ENCODE peak calls at places on chromosomes 11 and 22, in nine cellular contexts. One of them, this sample, is unnamed.

GRCh38 chr11:69166186-69167115 is 10.7 kb downstream of the SMIM38 start:
- DNase-seq in neural progenitor cell: peak; percentile 34
- DNase-seq in aorta: peak; percentile 86
- DNase-seq in iPS DF 6.9: no peak
- DNase-seq in heart right ventricle: peak; percentile 65
- DNase-seq in PC-9: peak; percentile 52
- DNase-seq in pancreas: no peak
- DNase-seq in colonic mucosa: no peak
- DNase-seq in cardiac muscle cell: peak; percentile 78
- DNase-seq in this sample: peak; percentile 84

GRCh38 chr11:3753110-3753509 is 44.2 kb downstream of the NUP98 start:
- DNase-seq in heart right ventricle: no peak
- DNase-seq in pancreas: no peak
- DNase-seq in neural progenitor cell: no peak
- DNase-seq in aorta: no peak
- DNase-seq in cardiac muscle cell: no peak
- DNase-seq in PC-9: no peak
- DNase-seq in colonic mucosa: no peak
- DNase-seq in iPS DF 6.9: no peak
- DNase-seq in this sample: no peak

GRCh38 chr11:1005913-1006312 is 30.6 kb downstream of the MUC6 start:
- DNase-seq in neural progenitor cell: no peak
- DNase-seq in aorta: no peak
- DNase-seq in PC-9: no peak
- DNase-seq in cardiac muscle cell: no peak
- DNase-seq in heart right ventricle: no peak
- DNase-seq in pancreas: peak; percentile 86
- DNase-seq in iPS DF 6.9: no peak
- DNase-seq in colonic mucosa: no peak
- DNase-seq in this sample: no peak

GRCh38 chr22:44550666-44551491 is 52.8 kb upstream of the RTL6 start:
- DNase-seq in pancreas: peak; percentile 57
- DNase-seq in heart right ventricle: peak; percentile 29
- DNase-seq in iPS DF 6.9: no peak
- DNase-seq in PC-9: peak; percentile 80
- DNase-seq in aorta: no peak
- DNase-seq in neural progenitor cell: no peak
- DNase-seq in colonic mucosa: peak; percentile 63
- DNase-seq in cardiac muscle cell: peak; percentile 98
- DNase-seq in this sample: peak; percentile 96

GRCh38 chr11:332651-333480 is 12.2 kb upstream of the IFITM3 start:
- DNase-seq in pancreas: no peak
- DNase-seq in neural progenitor cell: no peak
- DNase-seq in cardiac muscle cell: no peak
- DNase-seq in PC-9: no peak
- DNase-seq in colonic mucosa: no peak
- DNase-seq in iPS DF 6.9: no peak
- DNase-seq in heart right ventricle: no peak
- DNase-seq in aorta: peak; percentile 57
- DNase-seq in this sample: no peak

GRCh38 chr11:44716256-44716655 is 10.5 kb upstream of the TSPAN18 start:
- DNase-seq in aorta: no peak
- DNase-seq in iPS DF 6.9: no peak
- DNase-seq in cardiac muscle cell: no peak
- DNase-seq in PC-9: no peak
- DNase-seq in heart right ventricle: no peak
- DNase-seq in neural progenitor cell: no peak
- DNase-seq in colonic mucosa: no peak
- DNase-seq in pancreas: no peak
- DNase-seq in this sample: no peak

GRCh38 chr11:8408151-8408930 is 144.7 kb upstream of the LMO1 start:
- DNase-seq in neural progenitor cell: no peak
- DNase-seq in pancreas: no peak
- DNase-seq in colonic mucosa: no peak
- DNase-seq in heart right ventricle: no peak
- DNase-seq in aorta: no peak
- DNase-seq in PC-9: no peak
- DNase-seq in iPS DF 6.9: no peak
- DNase-seq in cardiac muscle cell: no peak
- DNase-seq in this sample: no peak

GRCh38 chr11:121478895-121479281 is 26.1 kb upstream of the SORL1-AS1 start:
- DNase-seq in neural progenitor cell: peak; percentile 28
- DNase-seq in colonic mucosa: no peak
- DNase-seq in pancreas: no peak
- DNase-seq in aorta: no peak
- DNase-seq in heart right ventricle: no peak
- DNase-seq in iPS DF 6.9: no peak
- DNase-seq in PC-9: no peak
- DNase-seq in cardiac muscle cell: no peak
- DNase-seq in this sample: no peak

GRCh38 chr22:24810043-24810749 is 4.2 kb downstream of the SGSM1 start:
- DNase-seq in neural progenitor cell: peak; percentile 81
- DNase-seq in aorta: peak; percentile 81
- DNase-seq in colonic mucosa: no peak
- DNase-seq in cardiac muscle cell: peak; percentile 32
- DNase-seq in heart right ventricle: peak; percentile 22
- DNase-seq in PC-9: no peak
- DNase-seq in iPS DF 6.9: no peak
- DNase-seq in pancreas: no peak
- DNase-seq in this sample: no peak

GRCh38 chr22:19232620-19233019 is 54.1 kb upstream of the SLC25A1 start:
- DNase-seq in colonic mucosa: no peak
- DNase-seq in iPS DF 6.9: no peak
- DNase-seq in neural progenitor cell: no peak
- DNase-seq in pancreas: no peak
- DNase-seq in aorta: no peak
- DNase-seq in cardiac muscle cell: peak; percentile 44
- DNase-seq in heart right ventricle: no peak
- DNase-seq in PC-9: no peak
- DNase-seq in this sample: no peak

GRCh38 chr11:111353776-111354600 is 25.1 kb downstream of the POU2AF1 start:
- DNase-seq in PC-9: no peak
- DNase-seq in heart right ventricle: no peak
- DNase-seq in neural progenitor cell: no peak
- DNase-seq in pancreas: no peak
- DNase-seq in aorta: no peak
- DNase-seq in colonic mucosa: no peak
- DNase-seq in iPS DF 6.9: no peak
- DNase-seq in cardiac muscle cell: no peak
- DNase-seq in this sample: no peak

GRCh38 chr11:48538991-48539390 is 50.4 kb downstream of the OR4A47 start:
- DNase-seq in colonic mucosa: no peak
- DNase-seq in cardiac muscle cell: no peak
- DNase-seq in iPS DF 6.9: no peak
- DNase-seq in aorta: no peak
- DNase-seq in neural progenitor cell: no peak
- DNase-seq in pancreas: no peak
- DNase-seq in heart right ventricle: no peak
- DNase-seq in PC-9: no peak
- DNase-seq in this sample: no peak
- H3K9me3 ChIP-seq in colonic mucosa: no peaks in the 10 kb centered on the region
- H3K9me3 ChIP-seq in cardiac muscle cell: peaks cover 3% of the 10 kb centered on the region
- H3K9me3 ChIP-seq in iPS DF 6.9: peaks cover 4% of the 10 kb centered on the region
- H3K9me3 ChIP-seq in aorta: no peaks in the 10 kb centered on the region
- H3K9me3 ChIP-seq in neural progenitor cell: peaks cover 22% of the 10 kb centered on the region
- H3K9me3 ChIP-seq in pancreas: no peaks in the 10 kb centered on the region
- H3K9me3 ChIP-seq in heart right ventricle: no peaks in the 10 kb centered on the region
- H3K9me3 ChIP-seq in PC-9: no peaks in the 10 kb centered on the region
- H3K9me3 ChIP-seq in this sample: no peaks in the 10 kb centered on the region

GRCh38 chr22:22982616-22983015 is 87.7 kb upstream of the GNAZ start:
- DNase-seq in pancreas: no peak
- DNase-seq in neural progenitor cell: no peak
- DNase-seq in aorta: no peak
- DNase-seq in heart right ventricle: no peak
- DNase-seq in PC-9: no peak
- DNase-seq in iPS DF 6.9: no peak
- DNase-seq in cardiac muscle cell: no peak
- DNase-seq in colonic mucosa: no peak
- DNase-seq in this sample: no peak
- H3K9me3 ChIP-seq in pancreas: no peaks in the 10 kb centered on the region
- H3K9me3 ChIP-seq in neural progenitor cell: peaks cover 15% of the 10 kb centered on the region
- H3K9me3 ChIP-seq in aorta: no peaks in the 10 kb centered on the region
- H3K9me3 ChIP-seq in heart right ventricle: peaks cover 18% of the 10 kb centered on the region
- H3K9me3 ChIP-seq in PC-9: peaks cover 5% of the 10 kb centered on the region
- H3K9me3 ChIP-seq in iPS DF 6.9: peaks cover 7% of the 10 kb centered on the region
- H3K9me3 ChIP-seq in cardiac muscle cell: no peaks in the 10 kb centered on the region
- H3K9me3 ChIP-seq in colonic mucosa: no peaks in the 10 kb centered on the region
- H3K9me3 ChIP-seq in this sample: no peaks in the 10 kb centered on the region

DNA sequence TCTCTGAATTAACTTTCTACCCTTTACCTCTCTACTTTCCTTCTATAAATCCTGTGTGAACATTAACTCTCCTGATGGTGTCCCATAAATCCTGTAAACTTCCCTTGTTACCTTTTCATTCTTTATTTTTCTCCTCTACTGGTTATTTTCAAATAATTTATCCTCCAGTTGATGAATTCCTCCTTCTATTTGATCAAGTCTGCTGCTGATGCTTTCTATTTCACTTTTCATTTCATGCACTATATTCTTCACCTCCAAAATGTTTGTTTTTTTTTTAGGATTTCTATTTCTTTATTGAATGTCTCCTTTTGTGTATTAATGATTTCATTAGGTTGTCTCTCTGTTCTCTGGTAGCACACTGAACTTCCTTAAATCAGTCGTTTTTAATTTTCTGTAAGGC is 68.6 kb downstream of the KCNQ1OT1 start:
- DNase-seq in pancreas: no peak
- DNase-seq in neural progenitor cell: no peak
- DNase-seq in heart right ventricle: no peak
- DNase-seq in colonic mucosa: no peak
- DNase-seq in PC-9: no peak
- DNase-seq in cardiac muscle cell: no peak
- DNase-seq in iPS DF 6.9: no peak
- DNase-seq in aorta: no peak
- DNase-seq in this sample: no peak
- H3K9me3 ChIP-seq in pancreas: no peaks in the 10 kb centered on the region
- H3K9me3 ChIP-seq in neural progenitor cell: peaks cover 41% of the 10 kb centered on the region
- H3K9me3 ChIP-seq in heart right ventricle: peaks cover 65% of the 10 kb centered on the region
- H3K9me3 ChIP-seq in colonic mucosa: peaks cover 3% of the 10 kb centered on the region
- H3K9me3 ChIP-seq in PC-9: peaks cover 60% of the 10 kb centered on the region
- H3K9me3 ChIP-seq in cardiac muscle cell: no peaks in the 10 kb centered on the region
- H3K9me3 ChIP-seq in iPS DF 6.9: peaks cover 2% of the 10 kb centered on the region
- H3K9me3 ChIP-seq in aorta: no peaks in the 10 kb centered on the region
- H3K9me3 ChIP-seq in this sample: peaks cover 2% of the 10 kb centered on the region

GRCh38 chr22:47687364-47687655 is 924.9 kb downstream of the TBC1D22A start:
- DNase-seq in colonic mucosa: no peak
- DNase-seq in aorta: no peak
- DNase-seq in cardiac muscle cell: no peak
- DNase-seq in iPS DF 6.9: no peak
- DNase-seq in PC-9: no peak
- DNase-seq in heart right ventricle: no peak
- DNase-seq in neural progenitor cell: no peak
- DNase-seq in pancreas: no peak
- DNase-seq in this sample: no peak

GRCh38 chr22:47687776-47688175 is 925.3 kb downstream of the TBC1D22A start:
- DNase-seq in neural progenitor cell: no peak
- DNase-seq in PC-9: no peak
- DNase-seq in heart right ventricle: no peak
- DNase-seq in aorta: no peak
- DNase-seq in iPS DF 6.9: no peak
- DNase-seq in cardiac muscle cell: no peak
- DNase-seq in colonic mucosa: no peak
- DNase-seq in pancreas: no peak
- DNase-seq in this sample: no peak

GRCh38 chr22:47690166-47690565 is 927.7 kb downstream of the TBC1D22A start:
- DNase-seq in cardiac muscle cell: no peak
- DNase-seq in heart right ventricle: no peak
- DNase-seq in iPS DF 6.9: no peak
- DNase-seq in pancreas: no peak
- DNase-seq in aorta: no peak
- DNase-seq in colonic mucosa: no peak
- DNase-seq in neural progenitor cell: no peak
- DNase-seq in PC-9: no peak
- DNase-seq in this sample: no peak

GRCh38 chr22:47690586-47690985 is 928.1 kb downstream of the TBC1D22A start:
- DNase-seq in cardiac muscle cell: no peak
- DNase-seq in heart right ventricle: no peak
- DNase-seq in PC-9: no peak
- DNase-seq in iPS DF 6.9: no peak
- DNase-seq in neural progenitor cell: no peak
- DNase-seq in pancreas: no peak
- DNase-seq in colonic mucosa: no peak
- DNase-seq in aorta: no peak
- DNase-seq in this sample: no peak

DNA sequence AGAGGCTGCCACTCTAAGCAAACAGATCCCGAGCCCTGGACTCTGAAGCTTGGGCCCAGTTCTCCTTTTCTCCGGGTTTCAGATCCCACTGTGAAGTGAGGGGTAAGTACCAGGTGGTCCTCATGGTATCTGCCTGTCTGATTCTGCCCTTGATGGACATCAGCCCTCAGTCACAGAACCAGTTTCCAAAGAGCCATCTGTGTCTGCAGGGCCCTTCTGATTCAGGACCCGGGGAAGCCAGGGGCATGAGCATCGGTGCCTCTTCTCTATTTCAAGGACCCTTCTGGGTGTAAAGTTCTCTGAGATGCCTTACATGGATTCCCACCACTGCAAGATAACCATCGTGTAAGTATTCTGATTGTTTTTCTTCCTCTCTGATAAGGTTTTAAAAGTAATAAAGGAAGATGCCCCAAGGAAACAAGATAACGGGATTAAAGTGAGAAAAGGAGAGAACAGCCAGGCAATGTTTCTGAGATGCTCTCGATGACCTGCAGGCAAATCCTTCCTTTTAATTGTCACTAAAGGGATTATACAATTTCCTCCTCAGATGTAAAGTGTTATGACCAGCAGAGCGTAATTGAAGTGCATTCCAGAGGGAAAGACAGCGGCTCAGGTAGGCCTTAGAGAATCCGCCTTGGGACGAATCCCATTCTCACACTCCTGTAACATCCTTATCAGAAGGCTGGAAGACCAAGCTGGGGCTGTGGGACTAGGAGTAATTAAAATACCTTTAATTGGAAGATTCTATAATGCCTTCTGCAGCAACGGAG is 924.3 kb downstream of the TBC1D22A start:
- DNase-seq in colonic mucosa: no peak
- DNase-seq in pancreas: no peak
- DNase-seq in aorta: no peak
- DNase-seq in PC-9: no peak
- DNase-seq in cardiac muscle cell: no peak
- DNase-seq in neural progenitor cell: no peak
- DNase-seq in heart right ventricle: no peak
- DNase-seq in iPS DF 6.9: no peak
- DNase-seq in this sample: no peak
- H3K9me3 ChIP-seq in colonic mucosa: no peaks in the 10 kb centered on the region
- H3K9me3 ChIP-seq in pancreas: no peaks in the 10 kb centered on the region
- H3K9me3 ChIP-seq in aorta: peaks cover 7% of the 10 kb centered on the region
- H3K9me3 ChIP-seq in PC-9: no peaks in the 10 kb centered on the region
- H3K9me3 ChIP-seq in cardiac muscle cell: no peaks in the 10 kb centered on the region
- H3K9me3 ChIP-seq in neural progenitor cell: no peaks in the 10 kb centered on the region
- H3K9me3 ChIP-seq in heart right ventricle: peaks cover 4% of the 10 kb centered on the region
- H3K9me3 ChIP-seq in iPS DF 6.9: peaks cover 39% of the 10 kb centered on the region
- H3K9me3 ChIP-seq in this sample: no peaks in the 10 kb centered on the region

DNA sequence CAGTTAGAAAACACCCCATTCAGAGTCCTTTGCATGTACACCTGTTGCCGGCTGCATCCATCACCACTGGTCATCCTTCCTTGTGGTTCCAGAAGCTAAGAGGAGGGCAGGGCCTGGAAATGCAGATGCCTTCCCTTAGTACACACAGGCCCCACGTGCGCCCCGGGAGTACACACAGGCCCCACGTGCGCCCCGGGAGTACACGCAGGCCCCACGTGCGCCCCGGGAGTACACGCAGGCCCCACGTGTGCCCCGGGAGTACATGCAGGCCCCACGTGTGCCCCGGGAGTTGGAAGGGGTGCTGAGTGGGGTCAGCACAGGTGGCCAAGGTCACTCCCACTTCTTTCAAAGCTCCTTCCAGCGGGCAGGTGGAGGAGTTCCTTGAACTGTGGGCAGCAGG is 1141.9 kb downstream of the BRD1 start:
- DNase-seq in aorta: no peak
- DNase-seq in cardiac muscle cell: no peak
- DNase-seq in heart right ventricle: no peak
- DNase-seq in iPS DF 6.9: no peak
- DNase-seq in pancreas: no peak
- DNase-seq in neural progenitor cell: no peak
- DNase-seq in colonic mucosa: no peak
- DNase-seq in PC-9: no peak
- DNase-seq in this sample: no peak
- H3K9me3 ChIP-seq in aorta: no peaks in the 10 kb centered on the region
- H3K9me3 ChIP-seq in cardiac muscle cell: no peaks in the 10 kb centered on the region
- H3K9me3 ChIP-seq in heart right ventricle: no peaks in the 10 kb centered on the region
- H3K9me3 ChIP-seq in iPS DF 6.9: peaks cover 29% of the 10 kb centered on the region
- H3K9me3 ChIP-seq in pancreas: no peaks in the 10 kb centered on the region
- H3K9me3 ChIP-seq in neural progenitor cell: no peaks in the 10 kb centered on the region
- H3K9me3 ChIP-seq in colonic mucosa: no peaks in the 10 kb centered on the region
- H3K9me3 ChIP-seq in PC-9: no peaks in the 10 kb centered on the region
- H3K9me3 ChIP-seq in this sample: no peaks in the 10 kb centered on the region